ENCODE peak calls at places on chromosomes 16 and 17, in eight cellular contexts. T is heart right ventricle; H is endodermal cell; F is tibial artery; M is RWPE1; A is dorsolateral prefrontal cortex; L is activated CD8-positive, alpha-beta T cell treated with anti-CD3 and anti-CD28 coated beads for 36 hours; P is fibroblast of mammary gland. B is an unnamed sample.

GRCh38 chr17:79811036-79811887 is 14.4 kb upstream of the CBX8 start:
- DNase-seq in T (no peak), L (peak; percentile 71), M (no peak), P (no peak), F (no peak), A (no peak), H (peak; percentile 85), B (no peak)

GRCh38 chr17:80422981-80423380 is 8.0 kb downstream of the ENDOV start:
- DNase-seq in P (no peak), A (no peak), H (no peak), T (peak; percentile 27), M (no peak), L (no peak), F (no peak), B (no peak)

GRCh38 chr17:40547079-40547784 is 18.0 kb downstream of the CCR7 start:
- DNase-seq in A (peak; percentile 2), T (no peak), L (peak; percentile 91), P (no peak), M (peak; percentile 82), H (peak; percentile 48), F (peak; percentile 60), B (peak; percentile 26)

GRCh38 chr17:17419621-17420020 is 57.2 kb upstream of the MED9 start:
- DNase-seq in M (no peak), P (no peak), H (no peak), T (peak; percentile 39), A (peak; percentile 48), L (no peak), F (peak; percentile 57), B (no peak)

GRCh38 chr16:69563605-69564580 is 1.9 kb upstream of the NFAT5 start:
- DNase-seq in F (no peak), T (no peak), L (peak; percentile 89), H (peak; percentile 72), M (peak; percentile 23), P (peak; percentile 38), A (no peak), B (peak; percentile 7)

GRCh38 chr17:74520790-74521480 is 10.3 kb downstream of the CD300LB start:
- DNase-seq in F (peak; percentile 61), H (no peak), M (peak; percentile 22), A (no peak), L (no peak), P (peak; percentile 57), T (peak; percentile 20), B (no peak)

GRCh38 chr17:40548491-40548981 is 16.7 kb downstream of the CCR7 start:
- DNase-seq in H (peak; percentile 32), L (no peak), M (no peak), F (no peak), P (no peak), A (peak; percentile 1), T (no peak), B (no peak)

GRCh38 chr17:77645441-77646430 is 312.8 kb upstream of the TNRC6C start:
- DNase-seq in F (no peak), T (no peak), H (peak; percentile 57), M (no peak), P (no peak), L (peak; percentile 86), A (no peak), B (no peak)

GRCh38 chr17:50033316-50033715 is 22.6 kb upstream of the ITGA3 start:
- DNase-seq in M (no peak), L (no peak), H (peak; percentile 18), T (no peak), F (peak; percentile 85), P (no peak), A (no peak), B (no peak)

GRCh38 chr17:2482218-2482617 is 29.5 kb downstream of the METTL16 start:
- DNase-seq in M (no peak), T (no peak), L (no peak), F (no peak), A (no peak), H (no peak), P (no peak), B (no peak)

DNA sequence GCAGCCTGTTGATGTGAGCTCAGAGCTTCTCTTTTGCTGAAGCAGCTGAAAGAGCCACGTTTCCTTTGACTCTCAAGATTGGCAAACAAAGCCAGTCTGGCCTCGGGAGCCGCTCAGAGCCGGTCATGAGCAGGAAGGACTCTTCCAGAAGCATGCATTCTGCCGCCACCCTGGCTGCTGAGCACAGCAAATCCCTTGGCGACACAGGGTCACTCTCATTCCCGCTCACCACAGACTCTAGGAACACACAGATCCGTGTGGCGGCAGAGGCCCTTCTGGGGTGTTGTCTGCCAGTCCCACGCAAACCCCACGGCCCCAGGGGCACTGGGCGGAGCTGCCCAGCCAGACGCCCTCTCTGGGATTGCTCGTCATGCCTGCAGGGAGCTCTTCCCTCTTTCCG is 157.0 kb downstream of the C16orf95 start:
- DNase-seq in P (no peak), M (no peak), L (no peak), H (no peak), T (no peak), A (no peak), F (no peak), B (no peak)
- TF ChIP-seq CTCF in P (no peak), M (no peak), L (no peak), H (no peak), T (no peak), A (no peak), F (no peak), B (no peak)

GRCh38 chr17:48296453-48296852 is 133.6 kb downstream of the SKAP1 start:
- DNase-seq in M (no peak), L (no peak), A (no peak), T (no peak), H (no peak), P (no peak), F (no peak), B (no peak)

GRCh38 chr17:48294989-48295892 is 134.8 kb downstream of the SKAP1 start:
- DNase-seq in P (peak; percentile 3), T (no peak), M (no peak), F (no peak), H (no peak), L (peak; percentile 15), A (no peak), B (no peak)

GRCh38 chr17:48290378-48290777 is 139.6 kb downstream of the SKAP1 start:
- DNase-seq in M (no peak), H (no peak), F (no peak), A (no peak), P (no peak), T (no peak), L (no peak), B (no peak)

GRCh38 chr17:48294193-48294909 is 135.7 kb downstream of the SKAP1 start:
- DNase-seq in M (no peak), P (no peak), L (no peak), H (no peak), F (no peak), T (no peak), A (no peak), B (no peak)

DNA sequence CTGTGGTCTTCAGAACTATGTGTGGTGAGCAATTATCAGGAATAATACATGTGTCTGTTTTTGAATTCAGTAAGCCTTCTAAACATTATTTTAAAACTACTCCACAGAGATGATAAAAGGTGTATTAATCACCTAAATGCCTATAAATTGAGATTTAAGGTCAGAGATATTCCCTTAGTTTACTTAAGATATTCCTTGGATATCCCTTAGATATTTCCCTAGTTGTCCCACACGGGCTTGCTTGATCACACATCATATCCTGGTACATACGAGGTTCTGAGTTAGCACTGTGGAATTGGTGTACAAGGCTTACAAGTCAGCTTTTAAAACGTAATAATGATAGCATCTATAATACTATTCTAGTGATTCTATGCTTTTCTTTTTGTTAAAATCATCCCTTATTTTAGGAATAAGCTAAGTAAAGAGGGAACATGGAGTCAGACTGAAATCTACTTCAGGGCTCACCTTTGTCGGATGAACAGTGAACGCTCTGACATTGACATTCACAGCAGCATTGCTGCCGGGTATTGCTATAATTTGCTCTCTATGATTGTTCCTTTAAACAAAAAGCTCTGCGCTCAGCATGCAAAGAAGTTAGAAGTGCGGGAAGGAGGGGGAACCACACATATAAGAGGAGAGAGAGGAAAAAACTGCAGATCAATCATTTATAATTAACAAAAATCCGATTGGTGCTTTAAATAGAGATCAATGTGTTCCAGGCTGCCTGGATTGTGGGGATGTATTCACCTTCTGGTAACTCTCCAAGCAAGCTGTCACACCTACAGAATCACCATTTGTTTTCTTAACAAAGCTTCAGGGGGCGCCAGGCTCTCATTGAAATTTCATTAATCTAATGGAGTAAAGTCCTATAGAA is 136.5 kb downstream of the SKAP1 start:
- DNase-seq in M (no peak), F (no peak), L (no peak), P (no peak), A (no peak), T (no peak), H (peak; percentile 58), B (peak; percentile 47)
- TF ChIP-seq CTCF in M (no peak), F (no peak), L (no peak), P (no peak), A (no peak), T (no peak), H (peak; percentile 42), B (no peak)

GRCh38 chr16:54125751-54126655 is 160.6 kb downstream of the IRX3 start:
- DNase-seq in M (no peak), T (no peak), P (no peak), H (no peak), A (no peak), F (no peak), L (no peak), B (no peak)

GRCh38 chr16:54128629-54129230 is 157.9 kb downstream of the IRX3 start:
- DNase-seq in F (no peak), T (no peak), L (no peak), H (no peak), M (no peak), A (no peak), P (no peak), B (no peak)

GRCh38 chr16:54129810-54130209 is 156.8 kb downstream of the IRX3 start:
- DNase-seq in P (no peak), L (no peak), F (no peak), M (no peak), T (no peak), A (no peak), H (no peak), B (no peak)

GRCh38 chr16:54123766-54124165 is 162.8 kb downstream of the IRX3 start:
- DNase-seq in H (no peak), F (no peak), A (no peak), L (no peak), T (no peak), P (no peak), M (no peak), B (no peak)

GRCh38 chr16:54126907-54127306 is 159.7 kb downstream of the IRX3 start:
- DNase-seq in P (no peak), H (no peak), M (no peak), A (no peak), F (no peak), T (no peak), L (no peak), B (no peak)
- TF ChIP-seq CTCF in P (no peak), H (no peak), M (no peak), A (no peak), F (no peak), T (no peak), L (no peak), B (no peak)

DNA sequence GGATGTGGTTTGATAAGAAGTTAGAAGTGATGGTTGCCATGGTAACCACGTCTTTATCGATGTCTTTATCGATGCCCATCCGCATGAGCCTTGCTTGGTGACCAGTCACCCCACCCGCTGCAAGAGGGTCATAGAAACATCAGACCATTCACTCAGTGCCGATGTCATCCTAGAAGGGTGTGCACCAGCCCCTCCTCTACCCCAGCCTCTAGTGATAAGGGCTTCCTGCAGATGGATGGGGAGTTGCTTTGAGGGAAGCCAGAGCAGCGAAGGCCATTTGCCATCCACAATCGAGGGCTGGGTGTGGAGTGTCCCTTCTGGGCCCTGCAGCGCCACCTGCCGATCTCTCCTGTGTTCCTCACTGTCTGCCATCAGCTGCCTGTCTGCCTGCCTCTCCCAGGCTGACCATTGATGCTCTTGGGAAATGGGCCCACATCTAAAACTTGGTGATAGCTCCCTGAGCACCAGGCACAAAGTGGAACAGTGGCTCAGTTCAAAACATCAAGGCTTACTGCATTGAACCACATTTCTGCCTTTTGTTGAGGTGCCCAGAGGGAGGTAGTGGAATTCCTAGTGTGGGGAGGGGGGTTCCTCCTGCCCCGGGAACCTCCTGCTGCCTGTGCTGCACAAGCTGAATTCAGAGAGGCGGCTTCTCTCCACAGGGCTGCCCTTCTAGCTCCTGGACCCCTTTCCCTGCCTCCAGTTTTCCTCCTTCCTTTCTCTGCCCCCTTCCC is 8.9 kb downstream of the CALB2 start:
- DNase-seq in F (no peak), A (peak; percentile 19), L (peak; percentile 74), H (peak; percentile 96), M (peak; percentile 41), T (no peak), P (peak; percentile 40), B (no peak)
- TF ChIP-seq CTCF in F (no peak), A (peak; percentile 45), L (peak; percentile 65), H (peak; percentile 90), M (peak; percentile 26), T (peak; percentile 29), P (peak; percentile 61), B (peak; percentile 58)

B was measured in astrocyte of the spinal cord.